ENCODE peak calls at places on chromosomes 5 and 9, in seven cellular contexts. M is gastrocnemius medialis, O is pancreas, R is kidney, F is NT2/D1, I is tibial artery, J is foreskin keratinocyte. L is an unnamed sample.

GRCh38 chr5:95984287-95984938 is 22.8 kb upstream of the ELL2 start:
- DNase-seq in J (no peak), F (no peak), M (no peak), R (no peak), I (no peak), O (no peak), L (no peak)

GRCh38 chr9:127769985-127770904 is 8.2 kb downstream of the SH2D3C start:
- DNase-seq in J (no peak), I (no peak), O (no peak), R (no peak), M (no peak), F (no peak), L (no peak)

GRCh38 chr5:41115281-41115680 is 44.1 kb upstream of the MROH2B start:
- DNase-seq in I (no peak), M (no peak), O (no peak), R (no peak), J (no peak), F (no peak), L (no peak)

GRCh38 chr5:159220206-159220605 is 10.9 kb upstream of the RNF145 start:
- DNase-seq in I (no peak), M (no peak), O (no peak), R (no peak), J (peak; percentile 67), F (no peak), L (no peak)

GRCh38 chr5:39794511-39794910 is 369.7 kb upstream of the DAB2 start:
- DNase-seq in M (peak; percentile 18), I (no peak), J (no peak), F (no peak), O (no peak), R (peak; percentile 33), L (no peak)

GRCh38 chr5:38835887-38836286 is 9.9 kb upstream of the OSMR start:
- DNase-seq in R (no peak), I (no peak), J (no peak), F (no peak), M (no peak), O (no peak), L (no peak)

GRCh38 chr5:35781181-35781580 is 75.5 kb upstream of the IL7R start:
- DNase-seq in O (no peak), M (no peak), I (no peak), R (no peak), F (no peak), J (no peak), L (no peak)

GRCh38 chr5:2277886-2278285 is 395.2 kb upstream of the IRX4 start:
- DNase-seq in M (no peak), F (no peak), O (no peak), I (no peak), J (no peak), R (no peak), L (no peak)

GRCh38 chr9:100589582-100589981 is 11.7 kb downstream of the CAVIN4 start:
- DNase-seq in R (no peak), F (no peak), I (no peak), M (no peak), O (no peak), J (no peak), L (no peak)

GRCh38 chr5:14270212-14270702 is 127.1 kb downstream of the TRIO start:
- DNase-seq in J (no peak), I (peak; percentile 85), O (no peak), R (no peak), F (peak; percentile 33), M (peak; percentile 81), L (peak; percentile 69)

GRCh38 chr5:112228672-112229071 is 190.4 kb downstream of the EPB41L4A start:
- DNase-seq in J (peak; percentile 46), O (peak; percentile 93), M (peak; percentile 14), F (no peak), I (peak; percentile 86), R (peak; percentile 96), L (no peak)

GRCh38 chr9:82020341-82020740 is 31.8 kb downstream of the SPATA31D1 start:
- DNase-seq in O (no peak), R (no peak), J (no peak), M (no peak), F (no peak), I (no peak), L (no peak)

GRCh38 chr5:150479416-150479815 is 28.5 kb upstream of the NDST1 start:
- DNase-seq in J (no peak), M (no peak), O (no peak), R (no peak), I (no peak), F (no peak), L (no peak)

GRCh38 chr5:85896499-85896898 is 721.2 kb upstream of the COX7C start:
- DNase-seq in O (no peak), M (no peak), J (no peak), F (peak; percentile 8), R (no peak), I (no peak), L (no peak)

GRCh38 chr5:177335043-177335700 is 16.3 kb downstream of the LMAN2 start:
- DNase-seq in F (no peak), M (no peak), I (no peak), R (peak; percentile 38), O (no peak), J (no peak), L (no peak)

GRCh38 chr5:68332546-68332945 is 117.0 kb downstream of the PIK3R1 start:
- DNase-seq in I (no peak), O (no peak), M (no peak), R (no peak), F (no peak), J (no peak), L (no peak)

GRCh38 chr5:93583799-93584530 is 943 bp downstream of the NR2F1 start:
- DNase-seq in I (no peak), O (peak; percentile 36), J (no peak), R (peak; percentile 74), M (no peak), F (no peak), L (peak; percentile 39)

GRCh38 chr9:37531699-37532098 is 44.5 kb downstream of the FBXO10 start:
- DNase-seq in M (no peak), J (no peak), R (no peak), I (no peak), O (no peak), F (no peak), L (no peak)

DNA sequence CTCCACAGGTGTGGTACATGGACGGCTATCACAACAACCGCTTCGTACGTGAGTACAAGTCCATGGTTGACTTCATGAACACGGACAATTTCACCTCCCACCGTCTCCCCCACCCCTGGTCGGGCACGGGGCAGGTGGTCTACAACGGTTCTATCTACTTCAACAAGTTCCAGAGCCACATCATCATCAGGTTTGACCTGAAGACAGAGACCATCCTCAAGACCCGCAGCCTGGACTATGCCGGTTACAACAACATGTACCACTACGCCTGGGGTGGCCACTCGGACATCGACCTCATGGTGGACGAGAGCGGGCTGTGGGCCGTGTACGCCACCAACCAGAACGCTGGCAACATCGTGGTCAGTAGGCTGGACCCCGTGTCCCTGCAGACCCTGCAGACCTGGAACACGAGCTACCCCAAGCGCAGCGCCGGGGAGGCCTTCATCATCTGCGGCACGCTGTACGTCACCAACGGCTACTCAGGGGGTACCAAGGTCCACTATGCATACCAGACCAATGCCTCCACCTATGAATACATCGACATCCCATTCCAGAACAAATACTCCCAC is 32.1 kb downstream of the OLFM1 start:
- DNase-seq in M (no peak), R (peak; percentile 29), I (no peak), F (no peak), O (no peak), J (no peak), L (no peak)
- H3K4me1 ChIP-seq in M (peaks cover 11% of the 10 kb centered on the region), R (no peaks in the 10 kb centered on the region), I (no peaks in the 10 kb centered on the region), F (peaks cover 5% of the 10 kb centered on the region), O (no peaks in the 10 kb centered on the region), J (no peaks in the 10 kb centered on the region), L (no peaks in the 10 kb centered on the region)

GRCh38 chr5:139650689-139651501 is 2.7 kb downstream of the CXXC5 start:
- DNase-seq in F (no peak), O (peak; percentile 91), R (peak; percentile 90), J (no peak), M (peak; percentile 97), I (peak; percentile 91), L (no peak)

GRCh38 chr5:139651863-139652787 is 4.0 kb downstream of the CXXC5 start:
- DNase-seq in R (peak; percentile 93), M (peak; percentile 92), J (no peak), I (peak; percentile 97), O (peak; percentile 83), F (no peak), L (peak; percentile 59)

GRCh38 chr5:139650031-139650688 is 2.0 kb downstream of the CXXC5 start:
- DNase-seq in F (no peak), O (no peak), I (peak; percentile 79), J (no peak), R (peak; percentile 85), M (peak; percentile 58), L (peak; percentile 26)

GRCh38 chr5:139652788-139653241 is 4.7 kb downstream of the CXXC5 start:
- DNase-seq in M (no peak), I (no peak), J (no peak), O (no peak), R (no peak), F (no peak), L (no peak)

GRCh38 chr5:139651502-139651862 is 3.3 kb downstream of the CXXC5 start:
- DNase-seq in M (no peak), J (no peak), O (no peak), I (no peak), R (no peak), F (no peak), L (no peak)
- H3K4me1 ChIP-seq in M (peaks cover 65% of the 10 kb centered on the region), J (no peaks in the 10 kb centered on the region), O (peaks cover 58% of the 10 kb centered on the region), I (peaks cover 74% of the 10 kb centered on the region), R (peaks cover 53% of the 10 kb centered on the region), F (peaks cover 36% of the 10 kb centered on the region), L (peaks cover 18% of the 10 kb centered on the region)

GRCh38 chr9:116693233-116693731 is 6.2 kb downstream of the TRIM32 start:
- DNase-seq in M (no peak), O (no peak), J (peak; percentile 86), I (no peak), F (no peak), R (no peak), L (no peak)

GRCh38 chr9:116694892-116695291 is 7.8 kb downstream of the TRIM32 start:
- DNase-seq in O (no peak), F (no peak), J (no peak), M (no peak), I (no peak), R (no peak), L (no peak)

GRCh38 chr9:116691607-116692006 is 4.5 kb downstream of the TRIM32 start:
- DNase-seq in F (no peak), O (no peak), M (no peak), J (no peak), I (no peak), R (no peak), L (no peak)

GRCh38 chr9:116695441-116695840 is 8.3 kb downstream of the TRIM32 start:
- DNase-seq in M (no peak), J (no peak), I (no peak), F (no peak), R (no peak), O (no peak), L (no peak)

DNA sequence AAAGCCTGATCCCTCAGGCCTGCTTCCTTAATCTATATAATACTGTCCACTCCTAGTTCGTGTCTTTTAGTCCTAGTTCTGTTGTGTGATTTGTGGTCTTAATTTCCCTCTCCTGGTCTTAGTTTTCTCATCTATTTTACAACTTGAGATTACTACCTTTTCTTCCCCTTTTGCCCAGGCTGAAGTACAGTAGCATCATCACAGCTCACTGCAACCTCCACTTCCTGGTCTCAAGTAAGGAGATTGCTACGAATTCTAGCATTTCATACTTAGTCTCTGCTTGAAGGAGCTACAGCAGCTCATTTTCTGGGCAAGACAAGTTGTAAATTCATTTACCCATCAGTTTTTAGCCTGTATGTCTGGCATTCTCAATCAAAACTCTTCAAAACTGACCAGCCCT is 5.5 kb downstream of the TRIM32 start:
- DNase-seq in I (no peak), M (no peak), J (no peak), F (no peak), O (no peak), R (no peak), L (no peak)
- H3K4me1 ChIP-seq in I (peaks cover 21% of the 10 kb centered on the region), M (peaks cover 76% of the 10 kb centered on the region), J (peaks cover 39% of the 10 kb centered on the region), F (peaks cover 3% of the 10 kb centered on the region), O (peaks cover 52% of the 10 kb centered on the region), R (peaks cover 12% of the 10 kb centered on the region), L (peaks cover 16% of the 10 kb centered on the region)

GRCh38 chr5:81909677-81910076 is 62.1 kb upstream of the ATG10 start:
- DNase-seq in R (no peak), J (no peak), M (no peak), I (no peak), O (no peak), F (no peak), L (no peak)
- H3K4me1 ChIP-seq in R (no peaks in the 10 kb centered on the region), J (no peaks in the 10 kb centered on the region), M (no peaks in the 10 kb centered on the region), I (no peaks in the 10 kb centered on the region), O (no peaks in the 10 kb centered on the region), F (no peaks in the 10 kb centered on the region), L (no peaks in the 10 kb centered on the region)